ENCODE peak calls at places on chromosomes 16 and 17, in five cellular contexts. One of them, this sample, is unnamed.

GRCh38 chr17:43908111-43908721 is 880 bp upstream of the MPP2 start:
- DNase-seq in heart right ventricle: peak
- DNase-seq in fibroblast of lung: peak
- DNase-seq in cardiac muscle cell: peak
- DNase-seq in kidney: peak
- DNase-seq in this sample: no peak

GRCh38 chr17:44417553-44417952 is 28.1 kb upstream of the ITGA2B start:
- DNase-seq in heart right ventricle: no peak
- DNase-seq in fibroblast of lung: peak
- DNase-seq in kidney: no peak
- DNase-seq in cardiac muscle cell: no peak
- DNase-seq in this sample: peak

GRCh38 chr16:58494981-58495860 is 4.7 kb upstream of the NDRG4 start:
- DNase-seq in kidney: peak
- DNase-seq in cardiac muscle cell: peak
- DNase-seq in fibroblast of lung: peak
- DNase-seq in heart right ventricle: peak
- DNase-seq in this sample: peak

GRCh38 chr16:31453255-31454204 is 5.8 kb upstream of the ARMC5 start:
- DNase-seq in cardiac muscle cell: peak
- DNase-seq in kidney: peak
- DNase-seq in heart right ventricle: no peak
- DNase-seq in fibroblast of lung: peak
- DNase-seq in this sample: no peak

GRCh38 chr17:45777388-45777787 is 6.7 kb upstream of the CRHR1 start:
- DNase-seq in heart right ventricle: no peak
- DNase-seq in cardiac muscle cell: peak
- DNase-seq in fibroblast of lung: no peak
- DNase-seq in kidney: no peak
- DNase-seq in this sample: no peak

GRCh38 chr17:75498726-75499213 is 16.6 kb downstream of the CASKIN2 start:
- DNase-seq in kidney: no peak
- DNase-seq in heart right ventricle: no peak
- DNase-seq in fibroblast of lung: no peak
- DNase-seq in cardiac muscle cell: no peak
- DNase-seq in this sample: no peak

GRCh38 chr17:41391535-41391934 is 5.9 kb downstream of the KRT31 start:
- DNase-seq in cardiac muscle cell: no peak
- DNase-seq in heart right ventricle: no peak
- DNase-seq in kidney: no peak
- DNase-seq in fibroblast of lung: no peak
- DNase-seq in this sample: no peak

GRCh38 chr16:15502041-15502725 is 67.8 kb downstream of the BMERB1 start:
- DNase-seq in kidney: no peak
- DNase-seq in cardiac muscle cell: no peak
- DNase-seq in heart right ventricle: no peak
- DNase-seq in fibroblast of lung: peak
- DNase-seq in this sample: no peak

GRCh38 chr17:64694207-64694606 is 32.1 kb upstream of the SMURF2 start:
- DNase-seq in cardiac muscle cell: no peak
- DNase-seq in kidney: no peak
- DNase-seq in fibroblast of lung: peak
- DNase-seq in heart right ventricle: peak
- DNase-seq in this sample: no peak

GRCh38 chr17:9271989-9272388 is 250.7 kb downstream of the NTN1 start:
- DNase-seq in kidney: no peak
- DNase-seq in heart right ventricle: no peak
- DNase-seq in cardiac muscle cell: no peak
- DNase-seq in fibroblast of lung: no peak
- DNase-seq in this sample: no peak

GRCh38 chr16:66147338-66147737 is 219.2 kb upstream of the CDH5 start:
- DNase-seq in heart right ventricle: no peak
- DNase-seq in cardiac muscle cell: no peak
- DNase-seq in kidney: no peak
- DNase-seq in fibroblast of lung: no peak
- DNase-seq in this sample: no peak

GRCh38 chr16:28218109-28218508 is 6.3 kb upstream of the XPO6 start:
- DNase-seq in cardiac muscle cell: no peak
- DNase-seq in heart right ventricle: no peak
- DNase-seq in fibroblast of lung: peak
- DNase-seq in kidney: no peak
- DNase-seq in this sample: peak

GRCh38 chr17:11366451-11366850 is 125.4 kb downstream of the SHISA6 start:
- DNase-seq in fibroblast of lung: no peak
- DNase-seq in heart right ventricle: no peak
- DNase-seq in cardiac muscle cell: peak
- DNase-seq in kidney: no peak
- DNase-seq in this sample: no peak

GRCh38 chr17:35968520-35969054 is 12.7 kb downstream of the CCL16 start:
- DNase-seq in heart right ventricle: no peak
- DNase-seq in fibroblast of lung: no peak
- DNase-seq in cardiac muscle cell: no peak
- DNase-seq in kidney: no peak
- DNase-seq in this sample: no peak

GRCh38 chr17:17315142-17315821 is 12.1 kb downstream of the NT5M start:
- DNase-seq in cardiac muscle cell: no peak
- DNase-seq in fibroblast of lung: no peak
- DNase-seq in heart right ventricle: no peak
- DNase-seq in kidney: peak
- DNase-seq in this sample: no peak

GRCh38 chr17:73695035-73695738 is 50.9 kb upstream of the SDK2 start:
- DNase-seq in cardiac muscle cell: no peak
- DNase-seq in fibroblast of lung: no peak
- DNase-seq in heart right ventricle: no peak
- DNase-seq in kidney: no peak
- DNase-seq in this sample: no peak

GRCh38 chr17:17523001-17523713 is 27.0 kb upstream of the RASD1 start:
- DNase-seq in fibroblast of lung: no peak
- DNase-seq in cardiac muscle cell: no peak
- DNase-seq in heart right ventricle: no peak
- DNase-seq in kidney: peak
- DNase-seq in this sample: no peak

GRCh38 chr17:69812240-69812837 is 262.7 kb upstream of the KCNJ16 start:
- DNase-seq in heart right ventricle: no peak
- DNase-seq in kidney: no peak
- DNase-seq in fibroblast of lung: peak
- DNase-seq in cardiac muscle cell: no peak
- DNase-seq in this sample: no peak

GRCh38 chr17:65743313-65743665 is 181.8 kb upstream of the AXIN2 start:
- DNase-seq in fibroblast of lung: peak
- DNase-seq in cardiac muscle cell: no peak
- DNase-seq in heart right ventricle: no peak
- DNase-seq in kidney: no peak
- DNase-seq in this sample: no peak

GRCh38 chr17:8138366-8138671 is 13.9 kb downstream of the PER1 start:
- DNase-seq in heart right ventricle: no peak
- DNase-seq in fibroblast of lung: no peak
- DNase-seq in cardiac muscle cell: no peak
- DNase-seq in kidney: no peak
- DNase-seq in this sample: no peak
- H3K4me3 ChIP-seq in heart right ventricle: no peak
- H3K4me3 ChIP-seq in fibroblast of lung: peak
- H3K4me3 ChIP-seq in cardiac muscle cell: peak
- H3K4me3 ChIP-seq in kidney: peak
- H3K4me3 ChIP-seq in this sample: peak

GRCh38 chr16:5504028-5504758 is 406.6 kb upstream of the EEF2KMT start:
- DNase-seq in fibroblast of lung: peak
- DNase-seq in cardiac muscle cell: no peak
- DNase-seq in heart right ventricle: peak
- DNase-seq in kidney: peak
- DNase-seq in this sample: no peak

GRCh38 chr16:5500526-5500925 is 402.9 kb upstream of the EEF2KMT start:
- DNase-seq in fibroblast of lung: no peak
- DNase-seq in kidney: no peak
- DNase-seq in cardiac muscle cell: no peak
- DNase-seq in heart right ventricle: no peak
- DNase-seq in this sample: no peak

GRCh38 chr16:5505093-5505887 is 407.7 kb upstream of the EEF2KMT start:
- DNase-seq in cardiac muscle cell: no peak
- DNase-seq in heart right ventricle: no peak
- DNase-seq in fibroblast of lung: no peak
- DNase-seq in kidney: no peak
- DNase-seq in this sample: no peak

GRCh38 chr16:5502944-5503343 is 405.3 kb upstream of the EEF2KMT start:
- DNase-seq in heart right ventricle: no peak
- DNase-seq in kidney: no peak
- DNase-seq in fibroblast of lung: no peak
- DNase-seq in cardiac muscle cell: no peak
- DNase-seq in this sample: no peak

GRCh38 chr16:5502467-5502869 is 404.9 kb upstream of the EEF2KMT start:
- DNase-seq in kidney: no peak
- DNase-seq in fibroblast of lung: peak
- DNase-seq in cardiac muscle cell: peak
- DNase-seq in heart right ventricle: no peak
- DNase-seq in this sample: no peak
- TF ChIP-seq CTCF in kidney: peak
- TF ChIP-seq CTCF in fibroblast of lung: no peak
- TF ChIP-seq CTCF in cardiac muscle cell: no peak
- TF ChIP-seq CTCF in heart right ventricle: peak
- TF ChIP-seq CTCF in this sample: peak

GRCh38 chr16:963913-964695 is 6.7 kb downstream of the LMF1 start:
- DNase-seq in heart right ventricle: no peak
- DNase-seq in fibroblast of lung: peak
- DNase-seq in cardiac muscle cell: no peak
- DNase-seq in kidney: peak
- DNase-seq in this sample: no peak

GRCh38 chr16:965487-965886 is 5.3 kb downstream of the LMF1 start:
- DNase-seq in kidney: peak
- DNase-seq in heart right ventricle: no peak
- DNase-seq in cardiac muscle cell: no peak
- DNase-seq in fibroblast of lung: no peak
- DNase-seq in this sample: no peak

GRCh38 chr16:966505-966904 is 4.3 kb downstream of the LMF1 start:
- DNase-seq in kidney: peak
- DNase-seq in fibroblast of lung: no peak
- DNase-seq in cardiac muscle cell: no peak
- DNase-seq in heart right ventricle: no peak
- DNase-seq in this sample: no peak

GRCh38 chr16:966035-966434 is 4.7 kb downstream of the LMF1 start:
- DNase-seq in cardiac muscle cell: no peak
- DNase-seq in fibroblast of lung: no peak
- DNase-seq in kidney: peak
- DNase-seq in heart right ventricle: no peak
- DNase-seq in this sample: no peak

GRCh38 chr16:964696-965395 is 5.9 kb downstream of the LMF1 start:
- DNase-seq in fibroblast of lung: peak
- DNase-seq in cardiac muscle cell: no peak
- DNase-seq in kidney: peak
- DNase-seq in heart right ventricle: no peak
- DNase-seq in this sample: no peak
- H3K4me3 ChIP-seq in fibroblast of lung: no peak
- H3K4me3 ChIP-seq in cardiac muscle cell: no peak
- H3K4me3 ChIP-seq in kidney: no peak
- H3K4me3 ChIP-seq in heart right ventricle: no peak
- H3K4me3 ChIP-seq in this sample: no peak

GRCh38 chr17:76894842-76895241 is 26.6 kb downstream of the MGAT5B start:
- DNase-seq in cardiac muscle cell: no peak
- DNase-seq in heart right ventricle: no peak
- DNase-seq in fibroblast of lung: no peak
- DNase-seq in kidney: no peak
- DNase-seq in this sample: no peak
- TF ChIP-seq CTCF in cardiac muscle cell: no peak
- TF ChIP-seq CTCF in heart right ventricle: no peak
- TF ChIP-seq CTCF in fibroblast of lung: no peak
- TF ChIP-seq CTCF in kidney: no peak
- TF ChIP-seq CTCF in this sample: no peak

DNA sequence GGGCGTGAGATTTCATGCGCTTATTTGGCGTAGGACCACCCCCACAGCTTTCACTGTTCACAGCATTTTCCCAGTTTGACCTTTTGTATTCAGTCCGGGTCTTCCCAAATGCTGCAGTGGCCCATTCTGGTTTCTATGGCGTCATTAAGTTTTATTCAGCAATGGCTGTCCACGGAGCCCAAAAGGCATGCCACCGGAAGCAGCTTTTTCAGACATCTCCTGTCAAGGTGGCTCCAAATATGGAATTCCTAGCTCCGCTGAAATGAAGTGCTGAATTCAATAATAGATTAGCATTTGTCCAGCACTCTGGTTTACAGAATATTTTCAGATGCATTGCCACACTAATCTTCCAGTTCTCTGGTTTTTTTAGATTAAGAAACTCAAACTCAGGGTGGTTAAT is 90.6 kb upstream of the FBXO47 start:
- DNase-seq in fibroblast of lung: peak
- DNase-seq in kidney: no peak
- DNase-seq in cardiac muscle cell: no peak
- DNase-seq in heart right ventricle: no peak
- DNase-seq in this sample: no peak
- H3K4me3 ChIP-seq in fibroblast of lung: no peak
- H3K4me3 ChIP-seq in kidney: peak
- H3K4me3 ChIP-seq in cardiac muscle cell: peak
- H3K4me3 ChIP-seq in heart right ventricle: no peak
- H3K4me3 ChIP-seq in this sample: peak

DNA sequence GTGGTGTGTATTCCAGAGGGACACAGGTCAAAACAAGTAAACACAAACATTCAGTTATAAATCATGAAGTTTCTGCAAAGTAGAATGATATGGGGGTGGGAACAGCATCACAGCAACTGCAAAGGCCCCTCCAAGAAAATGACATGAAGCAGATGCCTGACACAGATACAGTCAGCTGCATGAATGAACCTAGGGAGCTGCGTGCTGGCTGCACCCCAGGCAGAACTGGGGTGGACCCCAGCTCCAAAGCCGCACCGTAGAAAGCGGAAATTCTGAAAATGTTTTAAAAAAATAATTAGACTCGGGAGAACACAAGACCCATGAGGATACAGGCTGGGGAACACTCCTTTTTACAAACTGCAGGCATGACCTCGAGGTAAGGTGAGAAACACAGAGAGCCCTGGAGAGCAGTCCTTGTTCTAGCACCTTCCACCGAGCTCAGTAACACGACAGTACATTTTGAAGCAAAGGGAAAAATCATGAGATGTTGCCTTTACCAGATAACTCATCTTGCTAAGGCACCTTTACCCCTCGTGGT is 323.8 kb downstream of the SOX9 start:
- DNase-seq in heart right ventricle: no peak
- DNase-seq in kidney: no peak
- DNase-seq in fibroblast of lung: no peak
- DNase-seq in cardiac muscle cell: no peak
- DNase-seq in this sample: no peak
- TF ChIP-seq CTCF in heart right ventricle: no peak
- TF ChIP-seq CTCF in kidney: no peak
- TF ChIP-seq CTCF in fibroblast of lung: no peak
- TF ChIP-seq CTCF in cardiac muscle cell: no peak
- TF ChIP-seq CTCF in this sample: no peak